ENCODE peak calls at places on chromosome 4, in five cellular contexts. E is heart right ventricle; F is fibroblast of mammary gland; J is CD8-positive, alpha-beta memory T cell; B is dorsolateral prefrontal cortex. S is an unnamed sample.
A peak's percentile ranks its signal among the peaks of the same experiment; 100 is the strongest.

GRCh38 chr4:23697722-23698121 is 192.1 kb downstream of the PPARGC1A start:
- DNase-seq in E (no peak), F (no peak), J (no peak), B (no peak), S (no peak)

GRCh38 chr4:22129454-22130075 is 181.0 kb upstream of the KCNIP4 start:
- DNase-seq in E (no peak), F (peak; percentile 65), J (no peak), B (no peak), S (peak; percentile 32)

GRCh38 chr4:126748736-126749135 is 884.0 kb upstream of the INTU start:
- DNase-seq in E (no peak), F (peak; percentile 80), J (no peak), B (no peak), S (peak; percentile 33)

GRCh38 chr4:52869196-52869595 is 7.1 kb downstream of the RASL11B start:
- DNase-seq in E (peak; percentile 76), F (peak; percentile 59), J (no peak), B (peak; percentile 79), S (peak; percentile 13)

GRCh38 chr4:3123201-3123671 is 48.8 kb downstream of the HTT start:
- DNase-seq in E (no peak), F (peak; percentile 44), J (no peak), B (no peak), S (peak; percentile 37)

GRCh38 chr4:151443777-151444176 is 34.8 kb downstream of the FHIP1A start:
- DNase-seq in E (no peak), F (no peak), J (no peak), B (no peak), S (no peak)

GRCh38 chr4:15400911-15401671 is 26.7 kb upstream of the C1QTNF7 start:
- DNase-seq in E (peak; percentile 45), F (peak; percentile 64), J (no peak), B (no peak), S (peak; percentile 65)

GRCh38 chr4:172844556-172844955 is 324.1 kb upstream of the GALNT7 start:
- DNase-seq in E (no peak), F (peak; percentile 37), J (no peak), B (no peak), S (no peak)

GRCh38 chr4:173498023-173498422 is 32.0 kb downstream of the HAND2 start:
- DNase-seq in E (no peak), F (no peak), J (no peak), B (no peak), S (no peak)

GRCh38 chr4:156963419-156963818 is 8.2 kb downstream of the PDGFC start:
- DNase-seq in E (no peak), F (no peak), J (no peak), B (no peak), S (no peak)

GRCh38 chr4:128388352-128388630 is 100.7 kb upstream of the PGRMC2 start:
- DNase-seq in E (no peak), F (peak; percentile 28), J (no peak), B (no peak), S (no peak)

GRCh38 chr4:5758741-5759140 is 47.7 kb downstream of the EVC start:
- DNase-seq in E (no peak), F (peak; percentile 99), J (no peak), B (no peak), S (peak; percentile 93)

GRCh38 chr4:2449051-2449450 is 19.9 kb upstream of the RNF4 start:
- DNase-seq in E (no peak), F (no peak), J (no peak), B (no peak), S (no peak)

GRCh38 chr4:186876961-186877626 is 153.4 kb upstream of the FAT1 start:
- DNase-seq in E (no peak), F (no peak), J (no peak), B (no peak), S (no peak)

GRCh38 chr4:4647041-4647440 is 105.2 kb upstream of the STX18 start:
- DNase-seq in E (no peak), F (peak; percentile 72), J (no peak), B (no peak), S (peak; percentile 36)

GRCh38 chr4:2649604-2650114 is 106.5 kb downstream of the TNIP2 start:
- DNase-seq in E (no peak), F (no peak), J (no peak), B (no peak), S (no peak)

GRCh38 chr4:56871357-56871993 is 36.2 kb upstream of the REST start:
- DNase-seq in E (no peak), F (peak; percentile 8), J (no peak), B (peak; percentile 51), S (peak; percentile 7)

GRCh38 chr4:155972098-155972497 is 18.4 kb upstream of the CTSO start:
- DNase-seq in E (no peak), F (peak; percentile 67), J (no peak), B (no peak), S (peak; percentile 26)

GRCh38 chr4:174749091-174749490 is 80.0 kb downstream of the GLRA3 start:
- DNase-seq in E (no peak), F (peak; percentile 36), J (no peak), B (no peak), S (peak; percentile 76)

GRCh38 chr4:71867598-71867997 is 83.7 kb upstream of the GC start:
- DNase-seq in E (no peak), F (no peak), J (no peak), B (no peak), S (no peak)

GRCh38 chr4:112604590-112604989 is 32.1 kb downstream of the ZGRF1 start:
- DNase-seq in E (no peak), F (peak; percentile 66), J (peak; percentile 16), B (no peak), S (peak; percentile 68)

GRCh38 chr4:7389101-7389701 is 45.5 kb downstream of the PSAPL1 start:
- DNase-seq in E (no peak), F (no peak), J (no peak), B (no peak), S (no peak)

GRCh38 chr4:11429646-11430045 is 952 bp upstream of the HS3ST1 start:
- DNase-seq in E (no peak), F (no peak), J (no peak), B (no peak), S (no peak)

GRCh38 chr4:113588895-113589668 is 172.5 kb downstream of the CAMK2D start:
- DNase-seq in E (no peak), F (no peak), J (no peak), B (no peak), S (no peak)

GRCh38 chr4:58514299-58514698 is 1404.1 kb upstream of the IGFBP7 start:
- DNase-seq in E (no peak), F (no peak), J (no peak), B (no peak), S (no peak)

GRCh38 chr4:103719320-103720204 is at the start of gene TACR3:
- DNase-seq in E (no peak), F (peak; percentile 2), J (no peak), B (peak; percentile 44), S (no peak)

GRCh38 chr4:158056689-158057245 is 116.1 kb downstream of the GASK1B start:
- DNase-seq in E (no peak), F (no peak), J (no peak), B (no peak), S (no peak)

GRCh38 chr4:40043786-40044185 is 12.9 kb upstream of the N4BP2 start:
- DNase-seq in E (no peak), F (no peak), J (no peak), B (no peak), S (no peak)